ENCODE peak calls at places on chromosomes 4 and X, in six cellular contexts. W is stimulated activated CD8-positive, alpha-beta memory T cell treated with anti-CD3 and anti-CD28 coated beads, Interleukin-4, amount 100 ng/mL, for 24 hours; L is astrocyte of the cerebellum; T is NCI-H146; Q is stimulated activated effector memory CD8-positive, alpha-beta T cell treated with anti-CD3 and anti-CD28 coated beads, Interleukin-12 subunit alpha, Interleukin-12 subunit beta, amount 100 ng/mL, for 72 hours; K is stimulated activated CD4-positive, alpha-beta T cell treated with anti-CD3 and anti-CD28 coated beads, Interleukin-2, amount 100 ng/mL, for 24 hours. E is an unnamed sample.

GRCh38 chr4:121140712-121141111 is 23.4 kb downstream of the TNIP3 start:
- DNase-seq in K (no peak), T (no peak), L (peak), Q (no peak), W (no peak), E (no peak)

GRCh38 chrX:50100188-50100587 is 100.6 kb downstream of the AKAP4 start:
- DNase-seq in K (no peak), Q (no peak), L (no peak), W (no peak), T (no peak), E (no peak)

GRCh38 chr4:129545599-129546278 is 449.8 kb downstream of the C4orf33 start:
- DNase-seq in K (no peak), Q (no peak), W (no peak), L (peak), T (no peak), E (no peak)

GRCh38 chrX:57977992-57978391 is 67.7 kb upstream of the ZXDA start:
- DNase-seq in T (no peak), W (no peak), L (no peak), K (no peak), Q (no peak), E (no peak)

GRCh38 chr4:158962396-158962795 is 140.5 kb upstream of the RAPGEF2 start:
- DNase-seq in L (no peak), Q (no peak), K (no peak), W (no peak), T (peak), E (no peak)

GRCh38 chr4:22485751-22486150 is 30.1 kb downstream of the ADGRA3 start:
- DNase-seq in W (no peak), K (no peak), L (peak), T (peak), Q (no peak), E (no peak)

GRCh38 chr4:52979821-52980590 is 117.9 kb downstream of the RASL11B start:
- DNase-seq in L (no peak), Q (no peak), K (no peak), T (no peak), W (no peak), E (no peak)

GRCh38 chr4:53130896-53131561 is 234.8 kb downstream of the SCFD2 start:
- DNase-seq in W (no peak), K (no peak), L (no peak), T (no peak), Q (no peak), E (no peak)

GRCh38 chrX:5876984-5877655 is 351.5 kb downstream of the NLGN4X start:
- DNase-seq in K (no peak), T (peak), L (peak), W (no peak), Q (no peak), E (no peak)

GRCh38 chr4:77156533-77156911 is 485 bp upstream of the CCNG2 start:
- DNase-seq in K (peak), Q (no peak), L (peak), T (peak), W (peak), E (peak)

GRCh38 chr4:152325831-152326230 is 210.1 kb downstream of the FBXW7 start:
- DNase-seq in K (no peak), Q (no peak), T (peak), L (no peak), W (no peak), E (no peak)

GRCh38 chr4:113776016-113776415 is 14.5 kb upstream of the CAMK2D start:
- DNase-seq in K (no peak), Q (no peak), L (no peak), W (no peak), T (no peak), E (no peak)

GRCh38 chrX:132774312-132774711 is 184.1 kb downstream of the HS6ST2 start:
- DNase-seq in L (no peak), W (no peak), K (no peak), T (no peak), Q (no peak), E (no peak)

GRCh38 chr4:89253935-89254334 is 53.7 kb downstream of the GPRIN3 start:
- DNase-seq in K (no peak), T (no peak), L (no peak), Q (no peak), W (no peak), E (no peak)

GRCh38 chr4:26022346-26022891 is 108.4 kb downstream of the SMIM20 start:
- DNase-seq in T (peak), W (no peak), K (no peak), L (peak), Q (no peak), E (no peak)

GRCh38 chr4:151962138-151962845 is 201.5 kb upstream of the GATB start:
- DNase-seq in K (no peak), W (no peak), L (no peak), Q (no peak), T (no peak), E (no peak)

GRCh38 chr4:141079393-141079930 is 53.8 kb downstream of the RNF150 start:
- DNase-seq in T (no peak), W (no peak), L (no peak), Q (no peak), K (no peak), E (no peak)